ENCODE peak calls at places on chromosome 16, in four cellular contexts. P is stomach, L is astrocyte, V is right atrium auricular region. Z is an unnamed sample.

GRCh38 chr16:282944-283744 is at the start of gene PDIA2:
- DNase-seq in V (no peak), P (peak; percentile 81), L (no peak), Z (no peak)

GRCh38 chr16:31460582-31461002 is 1.3 kb downstream of the ARMC5 start:
- DNase-seq in P (no peak), L (peak; percentile 37), V (no peak), Z (no peak)

GRCh38 chr16:674968-675883 is at the start of gene RHBDL1:
- DNase-seq in P (no peak), V (no peak), L (peak; percentile 26), Z (no peak)

GRCh38 chr16:23863511-23864422 is 28.0 kb downstream of the PRKCB start:
- DNase-seq in P (no peak), L (no peak), V (no peak), Z (no peak)

GRCh38 chr16:72786606-72787005 is 261.3 kb downstream of the ZFHX3 start:
- DNase-seq in V (no peak), P (no peak), L (no peak), Z (no peak)

GRCh38 chr16:84478172-84478948 is 26.1 kb downstream of the MEAK7 start:
- DNase-seq in L (peak; percentile 82), V (peak; percentile 38), P (peak; percentile 14), Z (no peak)

GRCh38 chr16:8931864-8932263 is 31.8 kb downstream of the USP7 start:
- DNase-seq in P (peak; percentile 51), V (no peak), L (peak; percentile 45), Z (no peak)

GRCh38 chr16:1800703-1801102 is 7.2 kb upstream of the IGFALS start:
- DNase-seq in P (no peak), V (no peak), L (no peak), Z (no peak)

GRCh38 chr16:49485663-49486062 is 112.1 kb downstream of the C16orf78 start:
- DNase-seq in V (no peak), P (no peak), L (no peak), Z (no peak)

GRCh38 chr16:80804451-80805383 is at the start of gene CDYL2:
- DNase-seq in P (peak; percentile 65), V (no peak), L (no peak), Z (no peak)

GRCh38 chr16:75087040-75087979 is 29.3 kb downstream of the LDHD start:
- DNase-seq in V (peak; percentile 64), P (no peak), L (peak; percentile 31), Z (no peak)
- H3K27ac ChIP-seq in V (peak overlapping the region; percentile 67), P (peak overlapping the region; percentile 51), L (no peak overlapping the region), Z (peak overlapping the region; percentile 68)

GRCh38 chr16:89275837-89276720 is 58.6 kb downstream of the ZNF778 start:
- DNase-seq in V (no peak), L (no peak), P (no peak), Z (no peak)
- H3K36me3 ChIP-seq in V (peaks cover 82% of the 10 kb centered on the region), L (peaks cover 10% of the 10 kb centered on the region), P (peaks cover 97% of the 10 kb centered on the region), Z (peaks cover 42% of the 10 kb centered on the region)

GRCh38 chr16:54933281-54934150 is 2.9 kb downstream of the IRX5 start:
- DNase-seq in V (no peak), L (peak; percentile 22), P (no peak), Z (no peak)

GRCh38 chr16:54930034-54930938 is at the start of gene IRX5:
- DNase-seq in L (peak; percentile 95), P (peak; percentile 92), V (peak; percentile 81), Z (no peak)

GRCh38 chr16:54931041-54931756 is 534 bp downstream of the IRX5 start:
- DNase-seq in V (no peak), P (no peak), L (peak; percentile 27), Z (no peak)

GRCh38 chr16:54932737-54933254 is 2.1 kb downstream of the IRX5 start:
- DNase-seq in V (no peak), P (no peak), L (no peak), Z (no peak)

GRCh38 chr16:54931757-54932660 is 1.3 kb downstream of the IRX5 start:
- DNase-seq in L (no peak), V (no peak), P (no peak), Z (no peak)
- H3K4me1 ChIP-seq in L (peaks cover 21% of the 10 kb centered on the region), V (no peaks in the 10 kb centered on the region), P (peaks cover 21% of the 10 kb centered on the region), Z (peaks cover 14% of the 10 kb centered on the region)

GRCh38 chr16:50796829-50797228 is 54.9 kb downstream of the CYLD start:
- DNase-seq in L (no peak), V (no peak), P (no peak), Z (no peak)
- H3K27ac ChIP-seq in L (no peak overlapping the region), V (no peak overlapping the region), P (no peak overlapping the region), Z (no peak overlapping the region)